ENCODE peak calls at places on chromosomes 2 and 18, in ten cellular contexts. H is endothelial cell, B is kidney epithelial cell, Q is left cardiac atrium, A is left ventricle myocardium inferior, D is astrocyte, J is germinal center, X is stromal cell of bone marrow, Z is astrocyte of the spinal cord, K is AG04449. O is an unnamed sample.

GRCh38 chr2:152462591-152463178 is 127.7 kb downstream of the FMNL2 start:
- DNase-seq in Q (no peak), K (no peak), J (no peak), H (no peak), B (no peak), X (no peak), D (no peak), A (no peak), Z (no peak), O (no peak)

GRCh38 chr2:960064-960736 is 9.6 kb downstream of the SNTG2 start:
- DNase-seq in D (no peak), B (no peak), A (no peak), Z (no peak), X (no peak), J (no peak), K (no peak), Q (no peak), H (no peak), O (no peak)

GRCh38 chr2:196376984-196377877 is 205.9 kb upstream of the STK17B start:
- DNase-seq in H (no peak), B (no peak), D (peak), Z (peak), A (no peak), K (peak), Q (no peak), J (no peak), X (peak), O (no peak)

GRCh38 chr2:219486424-219486959 is 12.2 kb upstream of the GMPPA start:
- DNase-seq in K (no peak), Q (no peak), J (no peak), B (no peak), A (no peak), X (no peak), D (no peak), Z (no peak), H (no peak), O (no peak)

GRCh38 chr2:173958198-173958846 is 6.9 kb downstream of the SP3 start:
- DNase-seq in Z (no peak), K (no peak), J (no peak), Q (no peak), H (no peak), X (no peak), D (no peak), B (no peak), A (no peak), O (no peak)

GRCh38 chr2:159156834-159157233 is 129.7 kb downstream of the WDSUB1 start:
- DNase-seq in B (no peak), K (no peak), A (no peak), J (no peak), Z (no peak), D (no peak), Q (no peak), X (no peak), H (no peak), O (no peak)

GRCh38 chr18:49717617-49718016 is 95.7 kb downstream of the ACAA2 start:
- DNase-seq in J (no peak), X (no peak), H (no peak), A (no peak), D (no peak), Z (no peak), K (no peak), B (no peak), Q (no peak), O (no peak)

GRCh38 chr18:22432672-22433137 is 15.0 kb upstream of the CTAGE1 start:
- DNase-seq in A (peak), D (peak), X (peak), B (peak), K (peak), Q (peak), Z (peak), H (no peak), J (no peak), O (peak)

GRCh38 chr18:677951-678363 is 20.5 kb downstream of the TYMS start:
- DNase-seq in K (no peak), H (no peak), Q (no peak), B (no peak), D (peak), X (no peak), J (no peak), Z (peak), A (no peak), O (no peak)

GRCh38 chr2:96715658-96716057 is 24.2 kb downstream of the LMAN2L start:
- DNase-seq in X (no peak), A (no peak), J (no peak), Q (no peak), K (no peak), H (no peak), B (no peak), Z (no peak), D (no peak), O (no peak)

GRCh38 chr2:168336786-168337388 is 89.5 kb upstream of the STK39 start:
- DNase-seq in Q (no peak), B (no peak), Z (no peak), A (no peak), K (no peak), H (no peak), D (peak), X (no peak), J (peak), O (peak)

O was measured in Peyer's patch.